ENCODE peak calls at places on chromosomes 3 and 15, in four cellular contexts. W is GM12878, N is HepG2, T is K562. D is an unnamed sample.

GRCh38 chr15:83955806-83956265 is 279.7 kb upstream of the GOLGA6L4 start:
- DNase-seq in W (peak; percentile 87), N (no peak), T (no peak), D (no peak)

GRCh38 chr3:24235121-24235520 is 259.5 kb downstream of the THRB start:
- DNase-seq in W (no peak), N (peak; percentile 23), T (no peak), D (no peak)

GRCh38 chr15:33910741-33911140 is 57.6 kb upstream of the CHRM5 start:
- DNase-seq in W (no peak), N (no peak), T (no peak), D (no peak)

GRCh38 chr15:57789225-57789624 is 82.7 kb downstream of the POLR2M start:
- DNase-seq in W (no peak), N (no peak), T (no peak), D (no peak)

GRCh38 chr15:85615930-85616329 is 178.8 kb downstream of the KLHL25 start:
- DNase-seq in W (no peak), N (peak; percentile 43), T (no peak), D (peak; percentile 20)

GRCh38 chr3:143650827-143651226 is 197.4 kb downstream of the SLC9A9 start:
- DNase-seq in W (no peak), N (no peak), T (no peak), D (no peak)

GRCh38 chr3:71859128-71859519 is 74.2 kb upstream of the PROK2 start:
- DNase-seq in W (no peak), N (peak; percentile 16), T (no peak), D (no peak)

GRCh38 chr15:60228096-60228495 is 169.7 kb downstream of the ANXA2 start:
- DNase-seq in W (no peak), N (no peak), T (no peak), D (no peak)

GRCh38 chr3:37793889-37794591 is 67.6 kb upstream of the CTDSPL start:
- DNase-seq in W (no peak), N (no peak), T (no peak), D (no peak)

GRCh38 chr3:117618462-117618861 is 908.9 kb downstream of the TUSC7 start:
- DNase-seq in W (no peak), N (no peak), T (no peak), D (no peak)
- TF ChIP-seq NR2C2 in W (no peak), N (no peak), T (no peak), D (no peak)

DNA sequence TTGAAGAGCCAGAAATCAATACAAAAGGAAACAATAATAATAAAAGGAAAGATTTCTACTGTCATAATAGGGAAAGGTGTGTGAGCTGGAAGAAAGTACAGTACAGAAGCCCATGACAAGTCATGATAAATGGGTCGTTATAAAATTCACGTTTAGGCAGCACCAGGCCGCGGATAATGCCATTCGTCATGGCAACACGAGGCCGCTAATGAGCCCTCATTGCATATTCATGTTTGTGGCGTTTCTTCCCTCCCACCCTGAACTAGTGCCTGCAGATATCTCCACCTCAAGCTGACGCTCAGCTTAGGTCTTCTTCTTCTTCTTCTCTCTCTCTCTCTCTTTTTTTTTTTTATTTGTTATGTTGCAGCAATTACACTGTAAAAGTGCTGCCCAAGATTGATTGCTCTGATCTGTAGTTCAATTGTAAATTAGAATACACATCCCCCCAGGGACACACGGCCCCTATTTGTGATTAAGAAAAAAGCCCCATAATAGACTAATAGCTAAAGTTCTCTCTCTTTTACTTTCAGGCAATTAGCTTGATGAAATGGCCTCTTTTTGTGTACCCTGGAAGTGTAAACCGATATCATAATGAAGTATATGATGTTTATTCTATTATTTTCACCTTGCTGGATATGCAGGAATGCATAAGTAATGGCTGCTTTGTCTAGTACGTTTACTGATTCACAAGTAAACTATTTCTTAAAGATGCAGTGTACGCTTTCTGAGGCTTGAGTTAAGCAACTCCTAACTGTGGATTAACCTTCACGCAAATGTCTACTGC is 61.9 kb upstream of the NR2F2 start:
- DNase-seq in W (no peak), N (no peak), T (no peak), D (no peak)
- TF ChIP-seq ATF3 in W (no peak), N (no peak), T (no peak), D (no peak)

DNA sequence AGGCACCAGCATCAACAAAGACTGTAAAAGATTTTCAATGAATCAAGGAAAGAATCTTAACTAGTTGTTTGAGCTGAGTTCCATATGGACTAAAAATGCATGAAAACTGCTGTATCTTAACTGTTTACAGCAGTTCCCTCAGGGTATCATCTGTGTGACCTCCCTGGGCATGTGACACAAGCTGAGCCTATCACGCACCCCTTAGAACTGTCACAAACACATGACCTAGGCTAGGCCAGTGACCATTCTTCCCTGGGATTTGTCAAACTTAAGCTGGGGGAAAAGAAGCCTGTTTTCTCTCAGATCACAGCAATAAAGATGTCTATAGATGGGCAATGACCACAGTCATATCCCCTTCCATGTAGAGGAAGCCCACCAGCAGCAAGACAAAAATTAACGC is 35.7 kb downstream of the IGF2BP2 start:
- DNase-seq in W (no peak), N (no peak), T (no peak), D (no peak)
- TF ChIP-seq CREB1 in W (no peak), N (no peak), T (no peak), D (no peak)

GRCh38 chr3:177338697-177339219 is 141.5 kb upstream of the TBL1XR1 start:
- DNase-seq in W (no peak), N (peak; percentile 95), T (peak; percentile 45), D (no peak)
- TF ChIP-seq NR2C2 in W (no peak), N (peak; percentile 86), T (no peak), D (no peak)

GRCh38 chr3:123773681-123774431 is 110.3 kb downstream of the MYLK start:
- DNase-seq in W (no peak), N (no peak), T (no peak), D (no peak)
- TF ChIP-seq ATF3 in W (no peak), N (no peak), T (no peak), D (no peak)

GRCh38 chr3:193929373-193929772 is 206.6 kb upstream of the HES1 start:
- DNase-seq in W (no peak), N (no peak), T (no peak), D (no peak)
- TF ChIP-seq CREB1 in W (no peak), N (no peak), T (no peak), D (no peak)

DNA sequence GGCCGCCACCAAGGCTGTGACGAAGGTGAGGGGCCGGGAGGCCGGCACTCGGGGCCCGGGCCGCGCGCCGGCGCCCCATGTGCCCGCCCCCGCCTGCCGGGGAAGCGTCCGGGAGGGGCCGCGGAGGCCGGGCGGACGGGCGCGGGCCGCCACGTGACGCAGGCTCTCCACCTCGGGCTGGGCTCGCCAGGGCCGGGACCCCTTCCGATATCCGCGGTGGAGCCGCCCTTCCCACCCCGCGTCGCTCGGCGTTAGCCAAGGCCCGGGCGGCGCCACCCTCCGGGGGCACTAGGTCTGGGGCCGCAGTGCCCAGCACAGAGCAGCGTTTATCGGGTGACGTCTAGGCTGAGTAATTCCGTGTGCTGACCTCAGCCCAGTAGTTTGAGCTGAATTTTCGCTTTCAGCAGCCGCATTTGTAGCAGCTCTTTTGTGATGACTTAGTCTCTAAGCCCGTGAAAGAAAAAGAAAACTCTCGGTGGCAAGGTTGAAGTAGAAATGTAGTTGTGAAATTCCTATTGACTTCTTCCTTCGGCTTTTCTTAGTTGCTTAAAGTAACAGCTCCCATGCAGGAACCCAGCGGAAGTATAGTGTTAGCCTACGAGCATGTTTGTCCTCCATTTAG is 885 bp downstream of the CDV3 start:
- DNase-seq in W (peak; percentile 58), N (peak; percentile 44), T (peak; percentile 66), D (peak; percentile 69)
- TF ChIP-seq NR2C2 in W (no peak), N (no peak), T (no peak), D (no peak)

DNA sequence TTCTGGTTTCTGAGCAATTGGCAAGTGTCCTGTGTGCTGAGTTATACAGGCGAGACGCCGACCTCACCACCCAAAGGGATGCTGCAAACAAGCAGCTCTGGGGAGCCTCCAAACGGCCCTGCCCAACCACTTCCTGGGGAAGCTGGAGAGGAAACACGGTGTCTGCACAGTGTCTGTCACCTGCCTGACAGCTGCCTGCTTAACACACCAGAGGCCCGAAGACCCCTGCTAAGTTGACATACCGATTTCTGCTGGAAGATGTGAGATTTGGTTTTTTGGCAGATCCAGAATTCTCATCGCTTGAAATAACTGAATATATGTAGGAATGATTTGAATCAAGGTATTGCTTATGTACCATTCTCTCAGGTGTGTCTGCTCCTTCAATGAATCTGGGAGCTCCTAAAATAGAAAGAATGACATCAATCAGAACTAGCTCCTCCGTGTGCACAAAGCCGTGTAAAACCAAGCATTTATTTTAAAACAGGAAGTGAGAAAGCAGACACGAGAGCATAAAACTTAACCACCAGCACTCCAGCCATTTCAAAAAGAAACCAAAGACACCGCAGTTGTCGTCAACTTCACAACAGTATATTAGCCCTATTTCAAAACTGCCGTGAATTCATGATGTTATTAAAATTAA is 27.2 kb downstream of the LRRC2 start:
- DNase-seq in W (peak; percentile 97), N (no peak), T (no peak), D (no peak)
- TF ChIP-seq ATF3 in W (no peak), N (no peak), T (no peak), D (no peak)

DNA sequence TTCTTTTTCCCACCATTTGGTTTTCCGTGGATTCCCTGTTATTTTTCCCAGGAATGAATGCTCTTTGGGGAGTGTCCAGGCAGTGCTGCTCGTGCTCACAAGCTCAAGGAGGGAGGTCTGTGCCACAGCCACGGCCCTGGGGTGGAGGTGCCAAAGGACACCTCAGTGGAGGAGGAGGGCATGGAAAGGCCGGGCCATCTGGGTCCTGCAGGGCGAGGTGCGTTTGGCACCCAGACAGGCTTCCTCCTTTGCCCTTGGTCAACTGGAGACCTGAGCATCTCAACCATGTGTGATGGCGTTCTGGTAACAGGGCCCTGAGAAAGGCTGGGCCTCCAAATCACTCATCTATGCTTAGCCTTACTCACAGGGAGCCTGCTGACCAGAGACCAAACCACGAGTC is 25.4 kb downstream of the KY start:
- DNase-seq in W (no peak), N (no peak), T (no peak), D (no peak)
- TF ChIP-seq CREB1 in W (no peak), N (no peak), T (no peak), D (no peak)

D was measured in WTC11.